ENCODE peak calls at places on chromosomes 7 and 10, in ten cellular contexts. One of them, this sample, is unnamed.

GRCh38 chr10:30637881-30638467 is 8.4 kb upstream of the LYZL2 start:
- DNase-seq in AG09319: peak; percentile 29
- DNase-seq in HFFc6: peak; percentile 85
- DNase-seq in stimulated activated naive CD8-positive, alpha-beta T cell treated with anti-CD3 and anti-CD28 coated beads, Interleukin-15, Interleukin-2, amounts not matched to agents 100 U/mL and 50 U/mL, for 24 hours: peak; percentile 16
- DNase-seq in iPS DF 6.9: no peak
- DNase-seq in SJSA1: peak; percentile 74
- DNase-seq in iPS-NIHi11: no peak
- DNase-seq in amniotic stem cell: peak; percentile 81
- DNase-seq in fibroblast of mammary gland: peak; percentile 94
- DNase-seq in HL-60: no peak
- DNase-seq in this sample: no peak

GRCh38 chr7:36620166-36620708 is 104.1 kb downstream of the AOAH start:
- DNase-seq in AG09319: no peak
- DNase-seq in stimulated activated naive CD8-positive, alpha-beta T cell treated with anti-CD3 and anti-CD28 coated beads, Interleukin-15, Interleukin-2, amounts not matched to agents 100 U/mL and 50 U/mL, for 24 hours: no peak
- DNase-seq in amniotic stem cell: no peak
- DNase-seq in HFFc6: no peak
- DNase-seq in fibroblast of mammary gland: no peak
- DNase-seq in SJSA1: no peak
- DNase-seq in HL-60: no peak
- DNase-seq in iPS-NIHi11: no peak
- DNase-seq in iPS DF 6.9: no peak
- DNase-seq in this sample: no peak

GRCh38 chr10:79070611-79071534 is 2.1 kb downstream of the ZMIZ1 start:
- DNase-seq in iPS-NIHi11: peak; percentile 70
- DNase-seq in HFFc6: peak; percentile 77
- DNase-seq in fibroblast of mammary gland: peak; percentile 89
- DNase-seq in stimulated activated naive CD8-positive, alpha-beta T cell treated with anti-CD3 and anti-CD28 coated beads, Interleukin-15, Interleukin-2, amounts not matched to agents 100 U/mL and 50 U/mL, for 24 hours: peak; percentile 51
- DNase-seq in SJSA1: peak; percentile 66
- DNase-seq in iPS DF 6.9: no peak
- DNase-seq in HL-60: no peak
- DNase-seq in AG09319: peak; percentile 79
- DNase-seq in amniotic stem cell: peak; percentile 56
- DNase-seq in this sample: peak; percentile 72

GRCh38 chr10:47136866-47137265 is 163.1 kb upstream of the GDF10 start:
- DNase-seq in stimulated activated naive CD8-positive, alpha-beta T cell treated with anti-CD3 and anti-CD28 coated beads, Interleukin-15, Interleukin-2, amounts not matched to agents 100 U/mL and 50 U/mL, for 24 hours: no peak
- DNase-seq in SJSA1: no peak
- DNase-seq in amniotic stem cell: no peak
- DNase-seq in AG09319: no peak
- DNase-seq in iPS DF 6.9: no peak
- DNase-seq in HFFc6: peak; percentile 11
- DNase-seq in fibroblast of mammary gland: no peak
- DNase-seq in HL-60: no peak
- DNase-seq in iPS-NIHi11: no peak
- DNase-seq in this sample: no peak

GRCh38 chr10:124602121-124602561 is 140.5 kb downstream of the LHPP start:
- DNase-seq in stimulated activated naive CD8-positive, alpha-beta T cell treated with anti-CD3 and anti-CD28 coated beads, Interleukin-15, Interleukin-2, amounts not matched to agents 100 U/mL and 50 U/mL, for 24 hours: peak; percentile 2
- DNase-seq in AG09319: no peak
- DNase-seq in SJSA1: no peak
- DNase-seq in HL-60: no peak
- DNase-seq in iPS-NIHi11: no peak
- DNase-seq in amniotic stem cell: no peak
- DNase-seq in HFFc6: no peak
- DNase-seq in fibroblast of mammary gland: no peak
- DNase-seq in iPS DF 6.9: no peak
- DNase-seq in this sample: no peak

GRCh38 chr10:80464557-80465466 is 10.7 kb downstream of the TSPAN14 start:
- DNase-seq in amniotic stem cell: no peak
- DNase-seq in stimulated activated naive CD8-positive, alpha-beta T cell treated with anti-CD3 and anti-CD28 coated beads, Interleukin-15, Interleukin-2, amounts not matched to agents 100 U/mL and 50 U/mL, for 24 hours: no peak
- DNase-seq in HFFc6: no peak
- DNase-seq in fibroblast of mammary gland: no peak
- DNase-seq in iPS DF 6.9: no peak
- DNase-seq in HL-60: no peak
- DNase-seq in SJSA1: no peak
- DNase-seq in AG09319: no peak
- DNase-seq in iPS-NIHi11: peak; percentile 77
- DNase-seq in this sample: peak; percentile 91

GRCh38 chr7:76003351-76003750 is 9.0 kb upstream of the TMEM120A start:
- DNase-seq in HFFc6: no peak
- DNase-seq in amniotic stem cell: no peak
- DNase-seq in iPS DF 6.9: no peak
- DNase-seq in SJSA1: no peak
- DNase-seq in fibroblast of mammary gland: no peak
- DNase-seq in stimulated activated naive CD8-positive, alpha-beta T cell treated with anti-CD3 and anti-CD28 coated beads, Interleukin-15, Interleukin-2, amounts not matched to agents 100 U/mL and 50 U/mL, for 24 hours: no peak
- DNase-seq in iPS-NIHi11: peak; percentile 1
- DNase-seq in AG09319: no peak
- DNase-seq in HL-60: no peak
- DNase-seq in this sample: no peak

GRCh38 chr7:90455163-90456030 is 14.0 kb upstream of the PTTG1IP2 start:
- DNase-seq in amniotic stem cell: peak; percentile 11
- DNase-seq in SJSA1: no peak
- DNase-seq in HL-60: peak; percentile 0
- DNase-seq in iPS DF 6.9: peak; percentile 7
- DNase-seq in AG09319: no peak
- DNase-seq in iPS-NIHi11: peak; percentile 81
- DNase-seq in HFFc6: peak; percentile 51
- DNase-seq in fibroblast of mammary gland: peak; percentile 60
- DNase-seq in stimulated activated naive CD8-positive, alpha-beta T cell treated with anti-CD3 and anti-CD28 coated beads, Interleukin-15, Interleukin-2, amounts not matched to agents 100 U/mL and 50 U/mL, for 24 hours: no peak
- DNase-seq in this sample: no peak

GRCh38 chr7:67475293-67475692 is 478.7 kb downstream of the TYW1 start:
- DNase-seq in AG09319: no peak
- DNase-seq in iPS DF 6.9: no peak
- DNase-seq in fibroblast of mammary gland: no peak
- DNase-seq in SJSA1: no peak
- DNase-seq in HL-60: no peak
- DNase-seq in HFFc6: no peak
- DNase-seq in iPS-NIHi11: no peak
- DNase-seq in amniotic stem cell: no peak
- DNase-seq in stimulated activated naive CD8-positive, alpha-beta T cell treated with anti-CD3 and anti-CD28 coated beads, Interleukin-15, Interleukin-2, amounts not matched to agents 100 U/mL and 50 U/mL, for 24 hours: no peak
- DNase-seq in this sample: no peak

GRCh38 chr10:47027812-47028260 is 116.6 kb downstream of the PTPN20 start:
- DNase-seq in iPS-NIHi11: no peak
- DNase-seq in amniotic stem cell: no peak
- DNase-seq in fibroblast of mammary gland: no peak
- DNase-seq in SJSA1: peak; percentile 26
- DNase-seq in iPS DF 6.9: no peak
- DNase-seq in HL-60: no peak
- DNase-seq in HFFc6: no peak
- DNase-seq in stimulated activated naive CD8-positive, alpha-beta T cell treated with anti-CD3 and anti-CD28 coated beads, Interleukin-15, Interleukin-2, amounts not matched to agents 100 U/mL and 50 U/mL, for 24 hours: no peak
- DNase-seq in AG09319: no peak
- DNase-seq in this sample: peak; percentile 15

GRCh38 chr10:3100856-3101640 is 33.7 kb downstream of the PFKP start:
- DNase-seq in stimulated activated naive CD8-positive, alpha-beta T cell treated with anti-CD3 and anti-CD28 coated beads, Interleukin-15, Interleukin-2, amounts not matched to agents 100 U/mL and 50 U/mL, for 24 hours: no peak
- DNase-seq in amniotic stem cell: no peak
- DNase-seq in SJSA1: no peak
- DNase-seq in HL-60: no peak
- DNase-seq in iPS-NIHi11: no peak
- DNase-seq in iPS DF 6.9: no peak
- DNase-seq in HFFc6: no peak
- DNase-seq in AG09319: no peak
- DNase-seq in fibroblast of mammary gland: no peak
- DNase-seq in this sample: no peak

GRCh38 chr7:151844080-151844827 is 32.7 kb downstream of the PRKAG2 start:
- DNase-seq in AG09319: no peak
- DNase-seq in fibroblast of mammary gland: peak; percentile 86
- DNase-seq in stimulated activated naive CD8-positive, alpha-beta T cell treated with anti-CD3 and anti-CD28 coated beads, Interleukin-15, Interleukin-2, amounts not matched to agents 100 U/mL and 50 U/mL, for 24 hours: no peak
- DNase-seq in amniotic stem cell: no peak
- DNase-seq in iPS-NIHi11: no peak
- DNase-seq in SJSA1: no peak
- DNase-seq in HFFc6: peak; percentile 34
- DNase-seq in iPS DF 6.9: no peak
- DNase-seq in HL-60: no peak
- DNase-seq in this sample: no peak

GRCh38 chr7:68276725-68277124 is 1280.1 kb downstream of the TYW1 start:
- DNase-seq in iPS-NIHi11: no peak
- DNase-seq in HFFc6: no peak
- DNase-seq in iPS DF 6.9: no peak
- DNase-seq in AG09319: no peak
- DNase-seq in stimulated activated naive CD8-positive, alpha-beta T cell treated with anti-CD3 and anti-CD28 coated beads, Interleukin-15, Interleukin-2, amounts not matched to agents 100 U/mL and 50 U/mL, for 24 hours: no peak
- DNase-seq in fibroblast of mammary gland: no peak
- DNase-seq in amniotic stem cell: no peak
- DNase-seq in SJSA1: no peak
- DNase-seq in HL-60: no peak
- DNase-seq in this sample: no peak

This sample was measured in H9.